ENCODE peak calls at places on chromosome 15, in five cellular contexts. C is mucosa of descending colon, Y is heart left ventricle, I is breast epithelium, D is AG09309. N is an unnamed sample.

GRCh38 chr15:66163553-66163952 is 90.0 kb downstream of the MEGF11 start:
- DNase-seq in Y (no peak), I (no peak), C (no peak), D (no peak), N (no peak)

GRCh38 chr15:73991260-73991659 is 835 bp downstream of the STOML1 start:
- DNase-seq in C (peak; percentile 75), Y (peak; percentile 91), I (no peak), D (no peak), N (no peak)

GRCh38 chr15:67068724-67069400 is 3.5 kb downstream of the SMAD3 start:
- DNase-seq in C (no peak), Y (no peak), I (no peak), D (no peak), N (no peak)

GRCh38 chr15:65219137-65219536 is 7.9 kb upstream of the CILP start:
- DNase-seq in Y (no peak), I (no peak), D (no peak), C (no peak), N (no peak)

GRCh38 chr15:86089422-86089821 is 9.8 kb downstream of the AGBL1 start:
- DNase-seq in C (no peak), I (no peak), D (no peak), Y (no peak), N (no peak)

GRCh38 chr15:67085818-67086649 is 20.6 kb downstream of the SMAD3 start:
- DNase-seq in C (no peak), I (no peak), Y (no peak), D (peak; percentile 96), N (no peak)

GRCh38 chr15:56794150-56794922 is 61.0 kb upstream of the ZNF280D start:
- DNase-seq in D (no peak), Y (no peak), I (no peak), C (no peak), N (no peak)

GRCh38 chr15:75584121-75584520 is 5.0 kb upstream of the PTPN9 start:
- DNase-seq in Y (no peak), I (no peak), C (no peak), D (no peak), N (no peak)

GRCh38 chr15:85479071-85479647 is 98.8 kb downstream of the AKAP13 start:
- DNase-seq in I (peak; percentile 43), C (no peak), Y (no peak), D (peak; percentile 46), N (no peak)

GRCh38 chr15:56098230-56098899 is 105.0 kb upstream of the NEDD4 start:
- DNase-seq in C (no peak), Y (no peak), D (no peak), I (no peak), N (no peak)

GRCh38 chr15:70086636-70087035 is 11.1 kb downstream of the TLE3 start:
- DNase-seq in C (no peak), D (no peak), I (no peak), Y (no peak), N (no peak)

GRCh38 chr15:44194397-44195150 is 497 bp downstream of the FRMD5 start:
- DNase-seq in Y (peak; percentile 25), C (peak; percentile 63), D (no peak), I (no peak), N (no peak)

GRCh38 chr15:72532991-72533601 is 59.0 kb downstream of the ARIH1 start:
- DNase-seq in C (no peak), D (no peak), I (no peak), Y (no peak), N (no peak)
- TF ChIP-seq CTCF in C (no peak), D (peak; percentile 39), I (no peak), Y (peak; percentile 31), N (no peak)

GRCh38 chr15:28191832-28192231 is 92.7 kb upstream of the OCA2 start:
- DNase-seq in C (no peak), I (no peak), D (peak; percentile 44), Y (peak; percentile 48), N (no peak)
- TF ChIP-seq CTCF in C (no peak), I (no peak), D (peak; percentile 68), Y (peak; percentile 30), N (no peak)

DNA sequence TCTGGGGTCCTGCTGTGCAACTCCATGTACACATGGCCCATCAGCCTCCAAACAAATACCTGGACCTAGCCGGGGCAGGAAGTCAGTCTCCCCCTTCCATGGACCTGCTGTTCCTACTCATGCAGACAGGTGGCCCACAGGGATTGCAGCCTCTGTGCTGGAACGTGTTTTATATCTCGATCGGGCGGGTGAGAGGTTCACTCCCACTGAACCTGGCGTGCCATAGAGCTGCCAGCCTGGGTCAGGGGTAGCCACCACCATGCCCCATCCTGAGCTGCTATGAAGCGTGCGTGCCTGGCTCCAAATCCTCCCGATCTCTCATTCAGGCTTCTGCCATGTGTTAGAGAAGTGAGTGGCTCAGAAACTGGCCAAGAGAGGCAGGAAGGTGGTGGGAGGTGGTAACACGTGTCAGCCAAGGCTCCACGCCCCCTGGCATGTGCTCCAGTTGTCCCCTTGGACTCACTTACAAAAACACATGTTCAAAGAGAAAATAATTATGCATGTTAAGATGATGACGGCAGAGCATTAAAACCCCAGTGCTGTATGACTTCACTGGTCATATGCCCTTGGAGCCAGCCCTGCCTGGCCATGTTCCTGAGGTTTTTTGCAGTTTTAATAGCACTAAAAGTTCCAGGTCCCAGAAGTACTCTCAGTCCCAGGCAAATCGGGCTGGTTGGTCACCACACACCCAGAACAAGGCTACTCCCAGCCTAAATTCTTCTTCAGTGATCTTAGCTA is 30.6 kb downstream of the CTSH start:
- DNase-seq in C (no peak), D (no peak), Y (no peak), I (no peak), N (no peak)
- TF ChIP-seq CTCF in C (no peak), D (peak; percentile 41), Y (peak; percentile 51), I (no peak), N (peak; percentile 17)

DNA sequence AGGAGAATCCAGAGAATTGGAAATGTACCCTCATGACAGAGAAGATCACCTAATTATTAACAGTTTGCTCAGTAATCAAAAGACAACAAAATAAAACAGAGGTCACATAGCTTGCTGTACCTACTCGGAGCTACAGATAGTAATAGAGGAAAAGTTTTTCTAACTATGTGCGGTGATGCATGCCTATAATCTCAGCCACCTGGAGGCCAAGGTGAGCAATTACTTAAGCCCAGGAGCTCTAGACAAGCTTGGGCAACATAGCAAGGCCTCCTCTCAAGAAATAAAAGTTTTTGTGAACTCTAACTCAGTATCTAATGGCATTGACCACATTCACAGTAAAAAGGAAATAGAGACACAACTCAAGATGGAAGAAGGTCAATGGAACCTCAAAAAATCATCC is 243.6 kb downstream of the ATP8B4 start:
- DNase-seq in D (no peak), Y (no peak), C (no peak), I (no peak), N (no peak)
- TF ChIP-seq CTCF in D (no peak), Y (no peak), C (no peak), I (no peak), N (no peak)

DNA sequence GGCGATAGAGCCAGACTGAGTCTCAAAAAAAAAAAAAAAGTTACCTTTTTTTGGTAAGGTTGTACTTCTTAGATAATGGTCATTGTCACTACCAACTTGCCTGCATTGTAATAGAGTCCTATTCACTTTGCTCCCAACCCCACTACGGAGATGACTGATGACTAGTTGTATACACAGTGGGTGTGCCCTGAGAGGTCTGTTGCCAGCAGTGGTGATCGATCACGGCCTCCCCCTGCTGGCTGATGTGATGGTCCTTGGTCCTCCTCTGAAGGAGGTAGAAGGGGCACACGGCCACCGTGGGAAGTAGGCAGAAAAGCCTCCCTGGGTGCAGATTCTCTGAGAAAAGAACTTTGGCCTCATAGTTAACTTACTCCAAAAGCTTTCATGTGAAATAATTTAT is 10.7 kb downstream of the GCNT3 start:
- DNase-seq in D (no peak), Y (no peak), C (peak; percentile 74), I (no peak), N (no peak)
- TF ChIP-seq CTCF in D (peak; percentile 66), Y (no peak), C (peak; percentile 25), I (no peak), N (no peak)

GRCh38 chr15:63504247-63504978 is at the start of gene USP3:
- DNase-seq in Y (peak; percentile 95), D (peak; percentile 86), C (peak; percentile 98), I (peak; percentile 94), N (peak; percentile 75)
- TF ChIP-seq CTCF in Y (peak; percentile 32), D (peak; percentile 27), C (no peak), I (no peak), N (no peak)

GRCh38 chr15:40594429-40594836 is 384 bp downstream of the KNL1 start:
- DNase-seq in Y (peak; percentile 40), C (peak; percentile 80), I (no peak), D (no peak), N (no peak)
- TF ChIP-seq CTCF in Y (no peak), C (no peak), I (no peak), D (no peak), N (no peak)

GRCh38 chr15:77649610-77650009 is 16.9 kb upstream of the LINGO1 start:
- DNase-seq in I (no peak), Y (no peak), D (no peak), C (no peak), N (no peak)

GRCh38 chr15:77647961-77648360 is 15.2 kb upstream of the LINGO1 start:
- DNase-seq in I (no peak), C (no peak), Y (no peak), D (no peak), N (no peak)

GRCh38 chr15:77653832-77654480 is 21.2 kb upstream of the LINGO1 start:
- DNase-seq in D (no peak), C (no peak), I (no peak), Y (no peak), N (no peak)

GRCh38 chr15:77649019-77649418 is 16.3 kb upstream of the LINGO1 start:
- DNase-seq in Y (no peak), I (no peak), D (no peak), C (no peak), N (no peak)

DNA sequence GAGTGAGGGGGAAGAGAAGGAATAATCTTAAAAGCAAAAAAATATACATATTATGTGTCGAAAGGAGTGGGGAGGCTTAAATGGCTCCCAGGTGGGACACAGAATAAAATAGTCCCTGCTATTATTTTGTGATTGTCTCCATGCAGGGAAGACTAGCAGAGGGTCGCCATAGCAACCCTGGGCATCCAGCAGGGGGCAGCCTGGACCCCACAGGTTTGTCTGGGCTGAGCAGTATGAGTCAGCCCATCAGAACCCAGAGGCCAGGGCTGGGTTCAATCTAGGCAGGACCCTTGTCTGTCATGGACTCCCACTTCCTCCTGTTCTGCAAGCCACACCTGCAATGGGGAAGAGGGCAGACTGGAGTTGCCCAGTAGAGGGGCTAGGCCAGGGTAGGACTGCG is 17.6 kb upstream of the LINGO1 start:
- DNase-seq in D (no peak), Y (no peak), I (no peak), C (no peak), N (no peak)
- TF ChIP-seq CTCF in D (peak; percentile 30), Y (no peak), I (no peak), C (no peak), N (no peak)